ENCODE peak calls at places on chromosome 11, in four cellular contexts. C, Q, B and W are unnamed samples.

GRCh38 chr11:67287355-67288197 is 1.5 kb upstream of the ANKRD13D start:
- DNase-seq in C (no peak), Q (no peak), B (no peak), W (peak; percentile 87)

GRCh38 chr11:62726156-62727006 is 876 bp downstream of the HNRNPUL2 start:
- DNase-seq in C (no peak), Q (no peak), B (no peak), W (no peak)

GRCh38 chr11:60734271-60734670 is 9.8 kb downstream of the MS4A18 start:
- DNase-seq in C (no peak), Q (no peak), B (no peak), W (no peak)

GRCh38 chr11:35962373-35963138 is 18.7 kb downstream of the LDLRAD3 start:
- DNase-seq in C (no peak), Q (no peak), B (no peak), W (no peak)

GRCh38 chr11:115607621-115608191 is 103.5 kb upstream of the CADM1 start:
- DNase-seq in C (no peak), Q (no peak), B (no peak), W (no peak)

GRCh38 chr11:121563003-121563402 is 110.2 kb upstream of the SORL1-AS1 start:
- DNase-seq in C (no peak), Q (no peak), B (no peak), W (no peak)

GRCh38 chr11:112806256-112806655 is 155.0 kb upstream of the NCAM1 start:
- DNase-seq in C (no peak), Q (no peak), B (no peak), W (no peak)

GRCh38 chr11:134332189-134332631 is 422 bp downstream of the GLB1L2 start:
- DNase-seq in C (no peak), Q (no peak), B (no peak), W (no peak)

GRCh38 chr11:129814244-129814992 is 1.2 kb upstream of the TMEM45B start:
- DNase-seq in C (no peak), Q (no peak), B (no peak), W (no peak)

GRCh38 chr11:6497069-6497839 is at the start of gene DNHD1:
- DNase-seq in C (no peak), Q (no peak), B (no peak), W (peak; percentile 17)

GRCh38 chr11:118689852-118690552 is 10.6 kb upstream of the TREH start:
- DNase-seq in C (peak; percentile 91), Q (peak; percentile 73), B (peak; percentile 95), W (peak; percentile 98)

GRCh38 chr11:118687906-118688305 is 8.5 kb upstream of the TREH start:
- DNase-seq in C (no peak), Q (no peak), B (no peak), W (no peak)

GRCh38 chr11:118690553-118691304 is 11.3 kb upstream of the TREH start:
- DNase-seq in C (no peak), Q (no peak), B (no peak), W (no peak)

GRCh38 chr11:118689503-118689851 is 10.0 kb upstream of the TREH start:
- DNase-seq in C (no peak), Q (no peak), B (no peak), W (no peak)

DNA sequence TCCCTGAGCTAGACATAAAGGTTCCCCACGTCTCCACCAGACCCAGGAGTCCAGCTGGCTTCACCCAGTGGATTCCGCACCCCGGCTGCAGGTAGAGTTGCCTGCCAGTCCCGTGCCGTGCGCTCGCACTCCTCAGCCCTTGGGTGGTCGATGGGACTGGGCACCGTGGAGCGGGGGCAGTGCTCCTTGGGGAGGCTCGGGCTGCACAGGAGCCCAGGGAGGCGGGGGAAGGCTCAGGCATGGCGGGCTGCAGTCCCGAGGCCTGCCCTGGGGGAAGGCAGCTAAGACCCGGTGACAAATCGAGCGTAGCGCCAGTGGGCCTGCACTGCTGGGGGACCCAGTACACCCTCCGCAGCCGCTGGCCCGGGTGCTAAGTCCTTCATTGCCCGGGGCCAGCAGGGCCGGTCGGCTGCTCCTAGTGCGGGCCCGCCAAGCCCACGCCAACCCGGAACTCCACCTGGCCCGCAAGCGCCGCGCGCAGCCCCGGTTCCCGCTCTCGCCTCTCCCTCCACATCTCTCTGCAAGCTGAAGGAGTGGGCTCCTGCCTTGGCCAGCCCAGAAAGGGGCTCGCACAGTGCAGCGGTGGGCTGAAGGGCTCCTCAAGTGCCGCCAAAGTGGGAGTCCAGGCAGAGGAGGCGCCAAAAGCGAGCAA is 9.5 kb upstream of the TREH start:
- DNase-seq in C (no peak), Q (no peak), B (no peak), W (no peak)
- H2AFZ ChIP-seq in C (no peak overlapping the region), Q (peak overlapping the region; percentile 99), B (peak overlapping the region; percentile 75), W (peak overlapping the region; percentile 70)

DNA sequence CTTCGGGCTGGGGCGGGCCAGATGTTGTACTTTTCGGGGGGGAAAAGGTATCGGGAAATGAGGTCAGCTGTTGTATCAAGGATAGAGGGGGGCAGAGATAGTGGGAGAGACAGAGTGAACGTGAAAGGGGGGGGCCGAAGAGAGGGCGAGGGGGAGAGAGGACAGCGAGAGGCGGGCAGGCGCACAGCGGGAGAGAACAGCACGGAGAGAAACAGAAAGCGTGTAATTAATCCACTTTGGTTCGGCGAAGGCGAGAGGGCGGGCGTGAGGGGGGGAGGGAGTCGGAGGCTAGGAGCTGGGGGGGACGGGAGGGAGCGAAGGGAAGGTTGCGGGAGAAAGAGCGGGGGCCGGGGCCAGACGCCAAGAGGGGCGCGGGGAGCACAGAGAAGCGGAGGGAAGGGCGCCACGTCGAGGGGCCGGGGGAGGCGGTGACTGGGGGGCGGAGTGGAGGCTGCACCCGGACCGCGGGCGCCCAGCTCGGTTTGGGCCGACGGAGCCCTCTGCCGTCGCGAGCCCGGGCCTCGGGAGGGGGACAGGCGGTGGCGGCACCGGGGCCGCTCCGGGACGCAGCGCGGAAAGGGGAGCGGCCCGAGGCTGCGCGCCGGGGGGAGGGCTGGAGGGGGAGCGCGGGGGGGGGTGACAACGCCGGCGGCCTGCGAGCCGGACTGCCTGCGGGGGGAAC is 612 bp downstream of the IGF2 start:
- DNase-seq in C (no peak), Q (no peak), B (peak; percentile 27), W (peak; percentile 95)
- H2AFZ ChIP-seq in C (no peak overlapping the region), Q (peak overlapping the region; percentile 70), B (no peak overlapping the region), W (no peak overlapping the region)

GRCh38 chr11:66081505-66081904 is 11.4 kb downstream of the PACS1 start:
- DNase-seq in C (no peak), Q (no peak), B (peak; percentile 29), W (no peak)
- H2AFZ ChIP-seq in C (no peak overlapping the region), Q (no peak overlapping the region), B (no peak overlapping the region), W (no peak overlapping the region)

GRCh38 chr11:130979386-130979972 is 63.2 kb upstream of the SNX19 start:
- DNase-seq in C (no peak), Q (peak; percentile 61), B (peak; percentile 76), W (peak; percentile 88)
- H2AFZ ChIP-seq in C (no peak overlapping the region), Q (no peak overlapping the region), B (peak overlapping the region; percentile 32), W (peak overlapping the region; percentile 37)